ENCODE peak calls at places on chromosomes 16 and 17, in nine cellular contexts. A, O, R, L, B, K, H, Z and Q are unnamed samples. For H3K36me3, the result is how much of the 10 kb centered on the place peaks cover.

GRCh38 chr17:1764274-1764673 is 2.4 kb downstream of the SERPINF1 start:
- DNase-seq in L (no peak), A (peak), K (peak), R (no peak), H (no peak), B (peak), Z (no peak), O (peak), Q (peak)

GRCh38 chr17:78883090-78883532 is 19.9 kb downstream of the CEP295NL start:
- DNase-seq in R (no peak), L (peak), B (no peak), Z (no peak), H (peak), A (peak), K (peak), O (peak), Q (no peak)

GRCh38 chr17:58399974-58400373 is 17.4 kb downstream of the RNF43 start:
- DNase-seq in A (no peak), L (no peak), Z (no peak), H (no peak), K (no peak), B (no peak), O (no peak), R (no peak), Q (no peak)

GRCh38 chr17:82536220-82537201 is 17.0 kb downstream of the FOXK2 start:
- DNase-seq in H (no peak), L (peak), R (no peak), B (no peak), Z (no peak), K (no peak), A (peak), O (peak), Q (peak)

GRCh38 chr17:80835816-80836657 is 155.6 kb upstream of the CHMP6 start:
- DNase-seq in L (no peak), H (no peak), A (no peak), B (no peak), K (no peak), Z (no peak), O (no peak), R (no peak), Q (no peak)

GRCh38 chr17:57468932-57469775 is 212.8 kb downstream of the MSI2 start:
- DNase-seq in K (no peak), B (no peak), Z (no peak), O (no peak), A (no peak), R (no peak), L (no peak), H (no peak), Q (no peak)

GRCh38 chr17:10067446-10068143 is 130.8 kb downstream of the GAS7 start:
- DNase-seq in R (no peak), A (no peak), O (no peak), B (no peak), Z (no peak), H (no peak), L (no peak), K (no peak), Q (no peak)

GRCh38 chr16:89505204-89506112 is 2.7 kb upstream of the SPG7 start:
- DNase-seq in H (peak), K (peak), B (peak), R (no peak), L (no peak), Z (peak), A (peak), O (peak), Q (no peak)

GRCh38 chr16:57038151-57038550 is 48.8 kb downstream of the NLRC5 start:
- DNase-seq in B (no peak), L (no peak), R (no peak), Z (no peak), O (peak), H (no peak), A (peak), K (no peak), Q (no peak)

GRCh38 chr16:60041671-60042070 is 1307.6 kb upstream of the GOT2 start:
- DNase-seq in O (no peak), B (no peak), K (no peak), A (no peak), H (no peak), Z (no peak), R (no peak), L (no peak), Q (no peak)

GRCh38 chr17:49978501-49978900 is 9.5 kb downstream of the DLX4 start:
- DNase-seq in B (no peak), L (no peak), Z (no peak), A (no peak), R (no peak), O (no peak), H (no peak), K (no peak), Q (no peak)

GRCh38 chr17:5194346-5194745 is 2.7 kb upstream of the ZNF594 start:
- DNase-seq in Z (no peak), H (no peak), O (no peak), L (no peak), B (no peak), A (no peak), K (no peak), R (no peak), Q (no peak)

GRCh38 chr17:43791589-43791988 is 11.4 kb downstream of the CFAP97D1 start:
- DNase-seq in O (peak), K (no peak), L (peak), H (peak), R (no peak), A (peak), Z (no peak), B (no peak), Q (no peak)

GRCh38 chr17:32264140-32264799 is 1.4 kb upstream of the RHBDL3 start:
- DNase-seq in L (no peak), A (no peak), H (no peak), R (no peak), O (no peak), Z (no peak), B (no peak), K (no peak), Q (no peak)

GRCh38 chr17:31582151-31582907 is 190.9 kb downstream of the RAB11FIP4 start:
- DNase-seq in O (no peak), B (no peak), K (peak), H (no peak), A (peak), L (no peak), Z (no peak), R (no peak), Q (peak)

GRCh38 chr17:9240659-9241370 is 219.5 kb downstream of the NTN1 start:
- DNase-seq in R (no peak), K (peak), H (peak), B (no peak), Z (no peak), O (peak), L (no peak), A (peak), Q (no peak)

GRCh38 chr17:40509626-40510327 is 8.4 kb upstream of the TNS4 start:
- DNase-seq in Z (no peak), K (no peak), B (no peak), L (no peak), R (no peak), H (no peak), A (no peak), O (no peak), Q (no peak)

GRCh38 chr16:87096746-87097145 is 220.4 kb downstream of the C16orf95 start:
- DNase-seq in B (no peak), L (no peak), K (no peak), H (peak), A (no peak), O (no peak), R (no peak), Z (no peak), Q (no peak)

GRCh38 chr16:87100306-87101058 is 216.7 kb downstream of the C16orf95 start:
- DNase-seq in B (no peak), K (no peak), H (no peak), R (no peak), L (no peak), Z (no peak), O (no peak), A (no peak), Q (no peak)

GRCh38 chr16:87099001-87099740 is 218.0 kb downstream of the C16orf95 start:
- DNase-seq in B (no peak), R (peak), Z (no peak), A (no peak), L (no peak), H (peak), K (no peak), O (no peak), Q (no peak)

GRCh38 chr16:87101903-87102302 is 215.3 kb downstream of the C16orf95 start:
- DNase-seq in Z (no peak), A (peak), L (no peak), R (no peak), O (peak), K (no peak), H (peak), B (no peak), Q (no peak)

GRCh38 chr16:87098361-87098760 is 218.8 kb downstream of the C16orf95 start:
- DNase-seq in A (no peak), O (no peak), B (no peak), H (peak), R (no peak), L (no peak), K (no peak), Z (no peak), Q (no peak)
- H3K27ac ChIP-seq in A (no peak), O (no peak), B (no peak), H (peak), R (no peak), L (no peak), K (no peak), Z (no peak), Q (no peak)

DNA sequence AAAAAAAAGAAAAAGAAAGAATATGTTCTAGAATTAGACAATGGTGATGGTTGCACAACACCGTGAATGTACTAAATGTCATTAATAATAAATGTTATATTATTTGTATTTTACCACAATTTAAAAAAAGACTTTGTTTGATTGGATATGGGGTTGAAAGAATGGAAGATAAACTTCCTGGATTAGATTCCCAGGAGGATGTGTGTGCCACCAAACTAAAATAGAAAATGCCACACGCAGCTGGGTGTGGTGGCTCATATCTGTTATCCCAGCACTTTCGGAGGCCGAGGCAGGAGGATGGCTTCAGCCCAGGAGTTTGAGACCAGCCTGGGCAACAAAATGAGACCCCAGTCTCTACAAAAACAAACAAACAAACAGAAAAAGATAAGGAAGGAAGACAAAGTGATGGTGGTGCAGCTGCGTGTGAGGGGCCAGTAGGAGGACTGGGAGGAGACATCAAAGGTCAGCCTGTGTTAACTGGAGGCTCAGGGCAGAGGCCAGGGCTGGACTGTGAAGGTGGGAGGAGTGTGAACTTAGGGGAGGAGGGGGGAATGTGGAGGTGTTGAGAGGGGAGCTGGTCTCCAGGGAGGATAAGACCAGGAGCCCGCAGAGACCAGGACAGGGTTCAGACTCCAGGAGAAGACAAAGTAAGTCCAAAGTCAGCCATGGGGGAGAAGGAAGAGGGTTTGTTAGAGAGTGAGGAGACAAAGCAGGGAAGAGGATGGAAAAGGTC is 4.1 kb downstream of the PECAM1 start:
- DNase-seq in Z (no peak), H (no peak), B (no peak), R (no peak), O (peak), L (no peak), A (no peak), K (no peak), Q (no peak)
- H3K4me3 ChIP-seq in Z (no peak), H (no peak), B (no peak), R (no peak), O (no peak), L (no peak), A (no peak), K (peak), Q (no peak)

DNA sequence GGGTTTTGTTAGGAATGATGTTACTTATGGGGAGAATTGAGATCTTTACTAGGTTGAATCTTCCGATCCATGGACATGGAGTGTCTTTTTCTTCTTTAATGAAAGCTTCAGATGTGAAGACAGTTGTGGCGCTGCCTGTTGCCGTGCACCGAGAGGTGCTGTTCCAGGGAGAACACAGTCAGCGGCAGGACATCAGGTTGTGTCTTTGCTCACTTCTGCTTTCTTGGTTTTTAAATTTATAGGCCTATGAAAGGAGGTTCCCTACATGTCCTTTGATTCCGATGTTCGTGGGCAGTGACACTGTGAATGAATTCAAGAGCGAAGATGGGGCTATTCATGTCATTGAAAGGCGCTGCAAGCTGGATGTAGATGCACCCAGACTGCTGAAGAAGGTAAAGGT is 49.8 kb downstream of the SEC14L1 start:
- DNase-seq in K (no peak), H (no peak), Z (no peak), L (no peak), R (no peak), B (no peak), O (no peak), A (no peak), Q (no peak)
- H3K36me3 ChIP-seq in K (under half), H (under half), Z (under half), L (under half), R (half or more), B (under half), O (under half), A (under half), Q (under half)

GRCh38 chr16:84884311-84885023 is 64.7 kb downstream of the CRISPLD2 start:
- DNase-seq in B (no peak), L (no peak), H (no peak), R (peak), Z (no peak), A (no peak), K (no peak), O (no peak), Q (no peak)
- H3K27ac ChIP-seq in B (no peak), L (no peak), H (peak), R (peak), Z (peak), A (no peak), K (no peak), O (no peak), Q (no peak)

GRCh38 chr17:16493470-16494048 is 1.6 kb upstream of the LRRC75A start:
- DNase-seq in B (no peak), H (no peak), L (no peak), O (no peak), Z (no peak), A (no peak), R (no peak), K (no peak), Q (no peak)
- H3K4me3 ChIP-seq in B (no peak), H (no peak), L (no peak), O (no peak), Z (no peak), A (no peak), R (no peak), K (no peak), Q (no peak)

GRCh38 chr16:22282254-22282892 is 14.8 kb upstream of the POLR3E start:
- DNase-seq in L (no peak), Z (no peak), A (no peak), R (no peak), H (no peak), O (no peak), B (no peak), K (no peak), Q (no peak)
- H3K36me3 ChIP-seq in L (under half), Z (under half), A (under half), R (under half), H (under half), O (under half), B (under half), K (under half), Q (under half)

DNA sequence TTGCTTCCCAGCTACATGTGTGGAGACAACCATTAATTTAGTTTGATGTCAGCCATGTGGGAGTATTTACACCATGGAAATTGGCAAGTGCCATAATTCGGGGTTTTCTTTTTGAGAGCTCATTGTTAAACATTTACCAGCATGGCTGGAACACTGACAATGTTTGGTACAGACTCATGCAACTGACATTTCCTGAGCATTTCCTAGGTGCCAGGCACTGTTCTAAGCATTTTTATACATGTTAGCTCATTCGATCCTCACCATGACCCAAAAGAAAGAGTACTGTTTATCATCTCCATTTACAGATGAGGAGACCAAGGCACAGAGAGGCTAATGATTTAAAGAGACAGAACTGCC is 86.9 kb downstream of the FOXL1 start:
- DNase-seq in H (no peak), L (no peak), O (peak), A (peak), B (no peak), K (no peak), R (no peak), Z (no peak), Q (no peak)
- H3K27ac ChIP-seq in H (no peak), L (peak), O (peak), A (peak), B (no peak), K (no peak), R (no peak), Z (peak), Q (no peak)

DNA sequence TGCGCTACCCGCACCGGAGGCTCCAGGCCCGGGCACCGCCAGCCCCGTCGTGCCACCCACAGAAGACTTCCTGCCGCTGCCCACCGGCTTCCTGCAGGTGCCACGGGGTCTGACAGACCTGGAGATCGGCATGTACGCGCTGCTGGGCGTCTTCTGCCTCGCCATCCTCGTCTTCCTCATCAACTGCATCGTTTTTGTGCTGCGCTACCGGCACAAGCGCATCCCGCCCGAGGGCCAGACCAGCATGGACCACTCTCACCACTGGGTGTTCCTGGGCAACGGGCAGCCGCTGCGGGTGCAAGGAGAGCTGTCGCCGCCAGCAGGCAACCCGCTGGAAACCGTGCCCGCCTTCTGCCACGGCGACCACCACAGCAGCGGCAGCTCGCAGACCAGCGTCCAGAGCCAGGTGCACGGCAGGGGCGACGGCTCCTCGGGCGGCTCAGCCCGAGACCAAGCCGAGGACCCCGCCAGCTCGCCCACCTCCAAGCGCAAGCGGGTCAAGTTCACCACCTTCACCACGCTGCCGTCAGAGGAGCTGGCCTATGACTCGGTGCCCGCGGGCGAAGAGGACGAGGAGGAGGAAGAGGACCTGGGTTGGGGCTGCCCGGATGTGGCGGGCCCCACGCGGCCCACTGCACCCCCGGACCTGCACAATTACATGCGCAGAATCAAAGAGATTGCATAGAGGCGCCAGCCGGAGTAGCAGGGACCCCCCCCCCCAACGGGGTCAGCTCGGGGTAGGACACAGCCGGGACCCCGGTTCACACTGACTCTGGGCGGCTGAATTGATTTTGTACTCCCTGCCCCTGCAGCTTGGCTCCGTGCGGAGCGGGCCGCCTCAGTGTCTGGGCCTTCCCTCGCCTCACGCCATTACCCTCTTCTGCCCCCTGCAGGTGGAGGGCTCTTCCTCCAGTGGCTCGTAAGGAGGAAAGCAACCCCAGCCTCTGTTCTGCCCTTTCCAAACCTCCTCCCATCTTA is 58.5 kb downstream of the TMEM132E start:
- DNase-seq in B (peak), L (peak), A (peak), R (peak), O (peak), K (peak), H (peak), Z (peak), Q (peak)
- H3K4me3 ChIP-seq in B (peak), L (no peak), A (no peak), R (no peak), O (no peak), K (peak), H (peak), Z (no peak), Q (peak)

GRCh38 chr17:35001549-35001948 is 21.2 kb downstream of the LIG3 start:
- DNase-seq in B (no peak), L (no peak), K (no peak), A (peak), O (no peak), R (no peak), H (no peak), Z (no peak), Q (no peak)

GRCh38 chr17:34997355-34997862 is 17.1 kb downstream of the LIG3 start:
- DNase-seq in B (no peak), O (peak), A (peak), Z (no peak), L (no peak), R (no peak), H (peak), K (no peak), Q (no peak)

GRCh38 chr17:34996422-34997029 is 16.2 kb downstream of the LIG3 start:
- DNase-seq in B (no peak), H (no peak), Z (no peak), K (no peak), R (no peak), O (no peak), L (no peak), A (no peak), Q (no peak)

GRCh38 chr17:34999456-34999855 is 19.1 kb downstream of the LIG3 start:
- DNase-seq in B (no peak), Z (no peak), L (no peak), H (no peak), R (no peak), K (no peak), O (no peak), A (no peak), Q (no peak)

DNA sequence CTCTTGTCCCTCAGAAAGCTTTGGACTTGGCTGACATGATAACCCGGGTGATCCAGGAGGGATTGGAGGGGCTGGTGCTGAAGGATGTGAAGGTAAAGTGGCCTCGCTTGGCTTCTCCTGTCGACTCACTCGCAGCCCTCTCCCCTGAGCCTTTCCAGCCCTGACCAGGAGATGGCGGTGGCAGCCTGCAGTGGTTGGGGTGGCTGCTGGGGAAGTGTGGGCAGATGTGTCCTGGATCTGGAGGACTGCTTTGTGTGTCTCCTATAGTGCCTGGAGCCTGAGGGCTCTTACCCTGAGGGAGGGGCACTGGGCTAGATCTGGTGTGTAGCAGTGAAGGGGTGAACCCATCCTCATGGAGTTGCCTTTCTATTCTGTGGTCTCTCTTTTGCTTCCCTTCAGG is 17.9 kb downstream of the LIG3 start:
- DNase-seq in H (peak), R (peak), A (peak), Z (no peak), B (peak), K (peak), O (peak), L (peak), Q (peak)
- H3K36me3 ChIP-seq in H (under half), R (half or more), A (under half), Z (under half), B (under half), K (under half), O (under half), L (half or more), Q (under half)

GRCh38 chr16:29789775-29790182 is 772 bp upstream of the KIF22 start:
- DNase-seq in A (no peak), R (no peak), K (no peak), H (no peak), O (no peak), Z (no peak), B (no peak), L (no peak), Q (no peak)

GRCh38 chr16:29794231-29794710 is 3.7 kb downstream of the KIF22 start:
- DNase-seq in Z (no peak), K (no peak), L (no peak), R (no peak), H (no peak), A (no peak), B (no peak), O (no peak), Q (no peak)

GRCh38 chr16:29790183-29790948 is at the start of gene KIF22:
- DNase-seq in R (peak), B (peak), H (peak), A (peak), L (peak), Z (peak), K (peak), O (peak), Q (peak)

GRCh38 chr16:29791845-29792797 is 1.6 kb downstream of the KIF22 start:
- DNase-seq in K (no peak), H (no peak), R (no peak), Z (no peak), L (no peak), A (no peak), O (no peak), B (no peak), Q (no peak)

GRCh38 chr16:29790949-29791844 is 646 bp downstream of the KIF22 start:
- DNase-seq in B (no peak), L (peak), K (no peak), A (no peak), O (no peak), H (no peak), R (no peak), Z (no peak), Q (no peak)
- H3K27ac ChIP-seq in B (peak), L (peak), K (peak), A (peak), O (peak), H (peak), R (peak), Z (peak), Q (peak)